ENCODE peak calls at places on chromosomes 16 and 17, in eight cellular contexts. One of them, this sample, is unnamed.

GRCh38 chr16:84396537-84397008 is 28.2 kb downstream of the ATP2C2 start:
- DNase-seq in stimulated activated CD8-positive, alpha-beta memory T cell treated with anti-CD3 and anti-CD28 coated beads, Interleukin-15, amount 100 ng/mL, for 24 hours: no peak
- DNase-seq in tibial artery: no peak
- DNase-seq in pulmonary artery endothelial cell: no peak
- DNase-seq in NB4: no peak
- DNase-seq in mucosa of descending colon: no peak
- DNase-seq in retinal pigment epithelial cell: peak
- DNase-seq in GF-D8: no peak
- DNase-seq in this sample: no peak

GRCh38 chr17:77409282-77410161 is 268.8 kb downstream of the SEC14L1 start:
- DNase-seq in stimulated activated CD8-positive, alpha-beta memory T cell treated with anti-CD3 and anti-CD28 coated beads, Interleukin-15, amount 100 ng/mL, for 24 hours: no peak
- DNase-seq in tibial artery: peak
- DNase-seq in pulmonary artery endothelial cell: no peak
- DNase-seq in NB4: peak
- DNase-seq in mucosa of descending colon: peak
- DNase-seq in retinal pigment epithelial cell: no peak
- DNase-seq in GF-D8: no peak
- DNase-seq in this sample: no peak

GRCh38 chr17:17358866-17359265 is 55.7 kb downstream of the NT5M start:
- DNase-seq in stimulated activated CD8-positive, alpha-beta memory T cell treated with anti-CD3 and anti-CD28 coated beads, Interleukin-15, amount 100 ng/mL, for 24 hours: no peak
- DNase-seq in tibial artery: no peak
- DNase-seq in pulmonary artery endothelial cell: no peak
- DNase-seq in NB4: no peak
- DNase-seq in mucosa of descending colon: no peak
- DNase-seq in retinal pigment epithelial cell: no peak
- DNase-seq in GF-D8: no peak
- DNase-seq in this sample: no peak

GRCh38 chr17:19757536-19758180 is 9.6 kb upstream of the ALDH3A1 start:
- DNase-seq in stimulated activated CD8-positive, alpha-beta memory T cell treated with anti-CD3 and anti-CD28 coated beads, Interleukin-15, amount 100 ng/mL, for 24 hours: no peak
- DNase-seq in tibial artery: no peak
- DNase-seq in pulmonary artery endothelial cell: no peak
- DNase-seq in NB4: no peak
- DNase-seq in mucosa of descending colon: no peak
- DNase-seq in retinal pigment epithelial cell: no peak
- DNase-seq in GF-D8: no peak
- DNase-seq in this sample: no peak

GRCh38 chr17:48244121-48244711 is 136.7 kb downstream of the SNX11 start:
- DNase-seq in stimulated activated CD8-positive, alpha-beta memory T cell treated with anti-CD3 and anti-CD28 coated beads, Interleukin-15, amount 100 ng/mL, for 24 hours: no peak
- DNase-seq in tibial artery: no peak
- DNase-seq in pulmonary artery endothelial cell: peak
- DNase-seq in NB4: peak
- DNase-seq in mucosa of descending colon: no peak
- DNase-seq in retinal pigment epithelial cell: no peak
- DNase-seq in GF-D8: peak
- DNase-seq in this sample: peak

GRCh38 chr17:40548982-40549680 is 16.1 kb downstream of the CCR7 start:
- DNase-seq in stimulated activated CD8-positive, alpha-beta memory T cell treated with anti-CD3 and anti-CD28 coated beads, Interleukin-15, amount 100 ng/mL, for 24 hours: no peak
- DNase-seq in tibial artery: peak
- DNase-seq in pulmonary artery endothelial cell: peak
- DNase-seq in NB4: no peak
- DNase-seq in mucosa of descending colon: peak
- DNase-seq in retinal pigment epithelial cell: no peak
- DNase-seq in GF-D8: no peak
- DNase-seq in this sample: peak

GRCh38 chr17:72126575-72127486 is 6.0 kb downstream of the SOX9 start:
- DNase-seq in stimulated activated CD8-positive, alpha-beta memory T cell treated with anti-CD3 and anti-CD28 coated beads, Interleukin-15, amount 100 ng/mL, for 24 hours: no peak
- DNase-seq in tibial artery: no peak
- DNase-seq in pulmonary artery endothelial cell: no peak
- DNase-seq in NB4: no peak
- DNase-seq in mucosa of descending colon: no peak
- DNase-seq in retinal pigment epithelial cell: peak
- DNase-seq in GF-D8: no peak
- DNase-seq in this sample: no peak

GRCh38 chr17:74739227-74739831 is 2.3 kb downstream of the RAB37 start:
- DNase-seq in stimulated activated CD8-positive, alpha-beta memory T cell treated with anti-CD3 and anti-CD28 coated beads, Interleukin-15, amount 100 ng/mL, for 24 hours: no peak
- DNase-seq in tibial artery: no peak
- DNase-seq in pulmonary artery endothelial cell: no peak
- DNase-seq in NB4: peak
- DNase-seq in mucosa of descending colon: no peak
- DNase-seq in retinal pigment epithelial cell: no peak
- DNase-seq in GF-D8: no peak
- DNase-seq in this sample: no peak